ENCODE peak calls at places on chromosomes 2 and 18, in eight cellular contexts. One of them, this sample, is unnamed. For H3K9me3, the result is how much of the 10 kb centered on the place peaks cover.

GRCh38 chr18:75045249-75045648 is 163.7 kb downstream of the PTGR3 start:
- DNase-seq in left ventricle myocardium inferior: no peak
- DNase-seq in CD4-positive, alpha-beta memory T cell: no peak
- DNase-seq in mammary epithelial cell: no peak
- DNase-seq in tibial nerve: no peak
- DNase-seq in right cardiac atrium: no peak
- DNase-seq in mucosa of descending colon: no peak
- DNase-seq in CD8-positive, alpha-beta T cell: no peak
- DNase-seq in this sample: no peak

GRCh38 chr2:120317916-120318315 is 28.0 kb upstream of the INHBB start:
- DNase-seq in left ventricle myocardium inferior: no peak
- DNase-seq in CD4-positive, alpha-beta memory T cell: no peak
- DNase-seq in mammary epithelial cell: no peak
- DNase-seq in tibial nerve: no peak
- DNase-seq in right cardiac atrium: no peak
- DNase-seq in mucosa of descending colon: no peak
- DNase-seq in CD8-positive, alpha-beta T cell: no peak
- DNase-seq in this sample: no peak

GRCh38 chr18:45774065-45774521 is 50.1 kb downstream of the SLC14A1 start:
- DNase-seq in left ventricle myocardium inferior: no peak
- DNase-seq in CD4-positive, alpha-beta memory T cell: peak
- DNase-seq in mammary epithelial cell: peak
- DNase-seq in tibial nerve: no peak
- DNase-seq in right cardiac atrium: no peak
- DNase-seq in mucosa of descending colon: no peak
- DNase-seq in CD8-positive, alpha-beta T cell: peak
- DNase-seq in this sample: no peak

GRCh38 chr2:55776966-55777365 is 83.3 kb upstream of the PNPT1 start:
- DNase-seq in left ventricle myocardium inferior: no peak
- DNase-seq in CD4-positive, alpha-beta memory T cell: no peak
- DNase-seq in mammary epithelial cell: no peak
- DNase-seq in tibial nerve: no peak
- DNase-seq in right cardiac atrium: no peak
- DNase-seq in mucosa of descending colon: no peak
- DNase-seq in CD8-positive, alpha-beta T cell: no peak
- DNase-seq in this sample: no peak

GRCh38 chr2:123840614-123841013 is 184.5 kb upstream of the CNTNAP5 start:
- DNase-seq in left ventricle myocardium inferior: no peak
- DNase-seq in CD4-positive, alpha-beta memory T cell: no peak
- DNase-seq in mammary epithelial cell: no peak
- DNase-seq in tibial nerve: no peak
- DNase-seq in right cardiac atrium: no peak
- DNase-seq in mucosa of descending colon: no peak
- DNase-seq in CD8-positive, alpha-beta T cell: no peak
- DNase-seq in this sample: no peak

GRCh38 chr18:79868168-79868784 is 70.5 kb downstream of the KCNG2 start:
- DNase-seq in left ventricle myocardium inferior: no peak
- DNase-seq in CD4-positive, alpha-beta memory T cell: no peak
- DNase-seq in mammary epithelial cell: no peak
- DNase-seq in tibial nerve: peak
- DNase-seq in right cardiac atrium: no peak
- DNase-seq in mucosa of descending colon: no peak
- DNase-seq in CD8-positive, alpha-beta T cell: no peak
- DNase-seq in this sample: no peak

GRCh38 chr2:191318037-191318728 is 73.0 kb downstream of the MYO1B start:
- DNase-seq in left ventricle myocardium inferior: no peak
- DNase-seq in CD4-positive, alpha-beta memory T cell: no peak
- DNase-seq in mammary epithelial cell: no peak
- DNase-seq in tibial nerve: no peak
- DNase-seq in right cardiac atrium: peak
- DNase-seq in mucosa of descending colon: no peak
- DNase-seq in CD8-positive, alpha-beta T cell: no peak
- DNase-seq in this sample: no peak

GRCh38 chr2:66437601-66438497 is 2.9 kb downstream of the MEIS1 start:
- DNase-seq in left ventricle myocardium inferior: peak
- DNase-seq in CD4-positive, alpha-beta memory T cell: no peak
- DNase-seq in mammary epithelial cell: no peak
- DNase-seq in tibial nerve: no peak
- DNase-seq in right cardiac atrium: peak
- DNase-seq in mucosa of descending colon: no peak
- DNase-seq in CD8-positive, alpha-beta T cell: no peak
- DNase-seq in this sample: no peak

GRCh38 chr2:38180754-38181153 is 104.8 kb upstream of the CYP1B1 start:
- DNase-seq in left ventricle myocardium inferior: no peak
- DNase-seq in CD4-positive, alpha-beta memory T cell: no peak
- DNase-seq in mammary epithelial cell: no peak
- DNase-seq in tibial nerve: no peak
- DNase-seq in right cardiac atrium: no peak
- DNase-seq in mucosa of descending colon: no peak
- DNase-seq in CD8-positive, alpha-beta T cell: no peak
- DNase-seq in this sample: no peak

GRCh38 chr2:197107291-197108269 is 181.1 kb upstream of the PGAP1 start:
- DNase-seq in left ventricle myocardium inferior: peak
- DNase-seq in CD4-positive, alpha-beta memory T cell: no peak
- DNase-seq in mammary epithelial cell: no peak
- DNase-seq in tibial nerve: peak
- DNase-seq in right cardiac atrium: no peak
- DNase-seq in mucosa of descending colon: no peak
- DNase-seq in CD8-positive, alpha-beta T cell: no peak
- DNase-seq in this sample: no peak

GRCh38 chr2:156982615-156983014 is 274.9 kb upstream of the GALNT5 start:
- DNase-seq in left ventricle myocardium inferior: no peak
- DNase-seq in CD4-positive, alpha-beta memory T cell: no peak
- DNase-seq in mammary epithelial cell: no peak
- DNase-seq in tibial nerve: no peak
- DNase-seq in right cardiac atrium: no peak
- DNase-seq in mucosa of descending colon: no peak
- DNase-seq in CD8-positive, alpha-beta T cell: no peak
- DNase-seq in this sample: no peak

DNA sequence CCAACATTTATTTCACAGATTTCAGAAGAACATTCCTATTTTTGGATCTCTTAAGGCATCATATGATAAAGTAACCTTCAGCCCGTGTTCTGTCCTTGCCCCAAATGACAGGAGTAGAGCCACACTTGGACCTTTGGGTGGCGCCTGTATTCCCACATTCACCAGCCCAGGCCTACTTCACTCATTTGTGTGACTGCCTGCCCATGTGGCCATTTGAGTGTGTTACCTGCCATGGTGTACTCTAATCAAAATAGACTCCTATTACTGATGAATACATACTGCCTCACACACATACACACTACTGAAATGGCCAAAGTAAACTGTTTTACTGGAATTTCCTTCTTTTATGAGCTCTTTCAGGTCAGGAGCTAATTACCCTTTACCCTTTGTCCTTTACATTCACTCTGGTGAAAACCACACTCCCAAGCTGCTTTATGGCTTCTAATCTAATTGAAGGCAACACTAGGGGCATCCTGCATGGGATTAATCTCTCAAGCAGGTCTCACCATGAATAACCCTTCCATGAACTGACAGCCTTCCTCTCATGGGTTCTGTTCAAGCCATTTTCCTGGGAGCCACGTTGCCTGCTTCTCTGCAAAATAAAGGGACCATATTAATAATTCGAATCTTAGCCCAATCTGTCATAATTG is 271.0 kb upstream of the GALNT5 start:
- DNase-seq in left ventricle myocardium inferior: no peak
- DNase-seq in CD4-positive, alpha-beta memory T cell: no peak
- DNase-seq in mammary epithelial cell: no peak
- DNase-seq in tibial nerve: no peak
- DNase-seq in right cardiac atrium: no peak
- DNase-seq in mucosa of descending colon: no peak
- DNase-seq in CD8-positive, alpha-beta T cell: no peak
- DNase-seq in this sample: no peak
- H3K9me3 ChIP-seq in left ventricle myocardium inferior: under half
- H3K9me3 ChIP-seq in CD4-positive, alpha-beta memory T cell: under half
- H3K9me3 ChIP-seq in mammary epithelial cell: under half
- H3K9me3 ChIP-seq in tibial nerve: under half
- H3K9me3 ChIP-seq in right cardiac atrium: under half
- H3K9me3 ChIP-seq in mucosa of descending colon: under half
- H3K9me3 ChIP-seq in CD8-positive, alpha-beta T cell: under half
- H3K9me3 ChIP-seq in this sample: under half

DNA sequence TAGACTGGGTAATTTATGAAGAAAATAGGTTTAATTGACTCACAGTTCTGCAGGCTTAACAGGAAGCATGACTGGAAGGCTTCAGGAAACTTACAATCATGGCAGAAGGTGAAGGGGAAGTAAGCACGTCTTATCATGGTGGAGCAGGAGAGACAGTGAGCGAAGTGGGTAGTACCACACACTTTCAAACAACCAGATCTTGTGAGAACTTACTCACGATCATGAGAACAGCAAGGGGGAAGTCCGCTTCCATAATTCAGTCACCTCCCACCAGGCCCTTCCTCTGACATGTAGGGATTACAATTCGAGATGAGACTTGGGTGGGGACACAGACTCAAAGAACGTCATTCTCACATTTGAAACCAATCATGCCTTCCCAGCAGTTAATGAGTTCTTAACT is 260.1 kb upstream of the FAM98A start:
- DNase-seq in left ventricle myocardium inferior: no peak
- DNase-seq in CD4-positive, alpha-beta memory T cell: no peak
- DNase-seq in mammary epithelial cell: no peak
- DNase-seq in tibial nerve: no peak
- DNase-seq in right cardiac atrium: no peak
- DNase-seq in mucosa of descending colon: no peak
- DNase-seq in CD8-positive, alpha-beta T cell: no peak
- DNase-seq in this sample: no peak
- H3K9me3 ChIP-seq in left ventricle myocardium inferior: under half
- H3K9me3 ChIP-seq in CD4-positive, alpha-beta memory T cell: under half
- H3K9me3 ChIP-seq in mammary epithelial cell: under half
- H3K9me3 ChIP-seq in tibial nerve: under half
- H3K9me3 ChIP-seq in right cardiac atrium: under half
- H3K9me3 ChIP-seq in mucosa of descending colon: under half
- H3K9me3 ChIP-seq in CD8-positive, alpha-beta T cell: under half
- H3K9me3 ChIP-seq in this sample: under half

DNA sequence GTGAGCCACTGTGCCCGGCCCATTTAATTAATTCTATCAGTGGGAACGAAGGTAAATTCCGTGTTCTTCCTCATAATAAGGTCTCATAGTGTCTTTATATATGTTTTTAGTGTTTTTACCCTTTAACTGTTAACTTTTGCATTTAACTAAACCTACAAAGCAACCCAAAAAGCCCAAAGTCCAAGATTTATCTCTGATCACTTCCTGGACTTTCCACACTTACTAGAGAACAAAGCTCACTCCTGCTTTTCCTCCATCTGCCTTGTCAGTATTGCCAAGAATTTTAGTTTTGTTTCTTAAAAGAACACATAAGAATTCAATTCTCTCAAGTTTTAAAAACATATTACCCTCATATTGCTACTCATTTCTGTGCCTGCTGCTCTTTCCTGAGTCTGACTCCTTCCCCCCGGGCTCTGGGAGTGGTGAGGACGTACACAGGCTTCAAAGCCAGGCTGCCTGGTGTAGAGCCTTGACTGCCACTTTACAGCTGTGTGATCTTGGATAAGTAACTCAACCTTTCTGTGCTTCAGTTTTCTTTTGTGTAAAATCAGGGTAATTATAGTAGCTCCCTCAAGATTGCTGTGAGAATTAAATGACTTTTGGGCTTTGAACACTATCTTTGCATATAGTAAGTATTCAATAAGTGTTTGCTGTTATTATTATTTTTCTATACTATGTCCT is 24.9 kb upstream of the GPR155 start:
- DNase-seq in left ventricle myocardium inferior: no peak
- DNase-seq in CD4-positive, alpha-beta memory T cell: no peak
- DNase-seq in mammary epithelial cell: no peak
- DNase-seq in tibial nerve: no peak
- DNase-seq in right cardiac atrium: no peak
- DNase-seq in mucosa of descending colon: no peak
- DNase-seq in CD8-positive, alpha-beta T cell: no peak
- DNase-seq in this sample: no peak
- H3K9me3 ChIP-seq in left ventricle myocardium inferior: under half
- H3K9me3 ChIP-seq in CD4-positive, alpha-beta memory T cell: under half
- H3K9me3 ChIP-seq in mammary epithelial cell: under half
- H3K9me3 ChIP-seq in tibial nerve: under half
- H3K9me3 ChIP-seq in right cardiac atrium: under half
- H3K9me3 ChIP-seq in mucosa of descending colon: under half
- H3K9me3 ChIP-seq in CD8-positive, alpha-beta T cell: under half
- H3K9me3 ChIP-seq in this sample: under half

DNA sequence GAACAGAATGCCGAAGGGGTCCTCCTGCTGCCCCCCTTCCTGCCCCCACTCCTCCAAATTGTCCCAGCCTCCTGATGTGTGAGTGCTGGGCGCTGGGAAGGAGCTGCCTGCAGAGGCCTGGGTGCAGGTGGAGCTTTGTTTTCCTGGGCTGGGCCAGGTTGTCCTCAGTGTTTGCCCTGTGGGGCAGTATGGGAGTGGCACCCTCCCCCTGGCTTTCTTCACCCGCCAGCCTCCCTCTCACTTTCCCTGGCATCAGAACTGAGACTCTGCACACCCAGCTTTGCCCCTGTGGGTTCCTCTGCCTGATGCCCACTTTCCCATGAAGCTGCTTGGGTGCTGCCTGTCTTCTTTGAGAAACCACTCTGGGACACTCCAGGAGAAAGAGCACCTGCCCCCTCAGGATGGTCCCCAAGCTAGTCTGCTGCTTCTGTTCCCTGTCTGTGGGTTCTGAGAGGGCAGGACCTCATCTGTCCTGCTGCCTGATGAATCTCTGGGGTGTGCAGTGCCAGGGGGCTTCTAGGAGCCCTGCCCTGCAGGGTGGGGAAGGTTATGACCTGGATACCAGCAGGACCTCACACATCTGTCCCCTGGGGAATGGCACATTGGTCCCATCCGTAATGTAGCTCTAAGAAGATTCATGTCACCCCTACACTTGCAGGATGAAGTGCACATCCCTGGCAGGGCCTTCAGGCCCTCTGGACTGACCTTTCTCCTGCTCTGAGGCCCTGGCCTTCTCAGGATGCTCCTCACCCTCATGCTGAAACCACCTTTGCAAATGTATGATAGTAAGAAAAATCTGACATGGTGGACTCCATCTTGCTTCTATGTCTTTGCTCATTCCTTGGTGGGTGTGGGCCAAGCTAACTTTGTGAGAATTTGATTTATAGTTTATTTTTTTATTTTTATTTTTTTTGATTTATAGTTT is 146.8 kb upstream of the HS6ST1 start:
- DNase-seq in left ventricle myocardium inferior: no peak
- DNase-seq in CD4-positive, alpha-beta memory T cell: no peak
- DNase-seq in mammary epithelial cell: no peak
- DNase-seq in tibial nerve: no peak
- DNase-seq in right cardiac atrium: peak
- DNase-seq in mucosa of descending colon: no peak
- DNase-seq in CD8-positive, alpha-beta T cell: no peak
- DNase-seq in this sample: no peak
- H3K9me3 ChIP-seq in left ventricle myocardium inferior: under half
- H3K9me3 ChIP-seq in CD4-positive, alpha-beta memory T cell: under half
- H3K9me3 ChIP-seq in mammary epithelial cell: under half
- H3K9me3 ChIP-seq in tibial nerve: under half
- H3K9me3 ChIP-seq in right cardiac atrium: under half
- H3K9me3 ChIP-seq in mucosa of descending colon: under half
- H3K9me3 ChIP-seq in CD8-positive, alpha-beta T cell: under half
- H3K9me3 ChIP-seq in this sample: under half

This sample was measured in T-helper 17 cell.